ENCODE peak calls at places on chromosomes 13 and 19, in eight cellular contexts. V is B cell, H is lower lobe of right lung, C is progenitor cell of endocrine pancreas, J is T-helper 9 cell, G is IMR-90, Z is NCI-H774, T is AG04449. F is an unnamed sample.

GRCh38 chr13:20145521-20145920 is 15.3 kb downstream of the GJA3 start:
- DNase-seq in G (no peak), V (no peak), H (no peak), J (no peak), Z (no peak), T (no peak), C (no peak), F (no peak)

GRCh38 chr13:45807520-45808099 is 43.9 kb downstream of the SIAH3 start:
- DNase-seq in V (no peak), T (no peak), J (no peak), H (no peak), G (peak), Z (peak), C (no peak), F (no peak)

GRCh38 chr19:14979136-14979497 is 547 bp downstream of the SLC1A6 start:
- DNase-seq in C (no peak), T (no peak), V (no peak), J (no peak), H (no peak), G (no peak), Z (no peak), F (no peak)

GRCh38 chr13:24626449-24626848 is 53.8 kb upstream of the ATP12A start:
- DNase-seq in C (no peak), Z (no peak), H (no peak), G (no peak), T (no peak), J (no peak), V (no peak), F (no peak)

GRCh38 chr19:39599116-39599515 is 3.2 kb upstream of the LGALS13 start:
- DNase-seq in J (no peak), Z (no peak), G (peak), C (peak), V (no peak), T (no peak), H (no peak), F (no peak)

GRCh38 chr13:93859666-93860065 is 619.8 kb downstream of the DCT start:
- DNase-seq in C (no peak), Z (no peak), H (no peak), T (no peak), J (no peak), G (peak), V (no peak), F (no peak)

GRCh38 chr19:16315825-16316505 is 8.7 kb upstream of the KLF2 start:
- DNase-seq in Z (no peak), V (no peak), H (peak), J (no peak), G (peak), C (no peak), T (peak), F (no peak)

GRCh38 chr13:38636756-38637155 is 50.1 kb upstream of the FREM2 start:
- DNase-seq in H (no peak), G (no peak), J (no peak), T (no peak), Z (peak), V (no peak), C (peak), F (no peak)

GRCh38 chr13:39037410-39037879 is 444 bp downstream of the PROSER1 start:
- DNase-seq in G (no peak), J (no peak), Z (no peak), V (no peak), T (no peak), C (peak), H (no peak), F (no peak)

GRCh38 chr19:14979498-14980255 is at the start of gene SLC1A6:
- DNase-seq in T (no peak), J (no peak), C (no peak), Z (no peak), G (no peak), H (no peak), V (no peak), F (no peak)

GRCh38 chr13:91133941-91134772 is 213.3 kb upstream of the MIR17HG start:
- DNase-seq in V (peak), G (peak), Z (peak), J (peak), T (no peak), C (peak), H (no peak), F (no peak)

GRCh38 chr13:36673838-36674326 is at the start of gene SERTM1:
- DNase-seq in J (no peak), T (no peak), Z (peak), C (peak), H (peak), G (no peak), V (no peak), F (no peak)

GRCh38 chr19:49894879-49895565 is 1.7 kb downstream of the IL4I1 start:
- DNase-seq in Z (no peak), J (peak), C (no peak), G (no peak), T (no peak), H (no peak), V (no peak), F (no peak)

GRCh38 chr19:7292950-7293794 is 1.0 kb downstream of the INSR start:
- DNase-seq in H (peak), T (no peak), J (no peak), Z (no peak), V (no peak), C (no peak), G (no peak), F (no peak)

GRCh38 chr19:33055718-33056117 is 9.0 kb downstream of the RHPN2 start:
- DNase-seq in J (no peak), G (peak), Z (no peak), H (no peak), T (no peak), C (no peak), V (no peak), F (no peak)

GRCh38 chr13:30619731-30620130 is 2.0 kb downstream of the USPL1 start:
- DNase-seq in V (no peak), J (no peak), C (no peak), H (no peak), T (no peak), Z (no peak), G (no peak), F (no peak)

GRCh38 chr19:2333027-2333806 is 4.7 kb downstream of the SPPL2B start:
- DNase-seq in C (no peak), H (no peak), V (no peak), Z (peak), T (no peak), G (no peak), J (no peak), F (no peak)

GRCh38 chr13:97502192-97502591 is 68.2 kb downstream of the RAP2A start:
- DNase-seq in C (no peak), T (no peak), J (no peak), Z (no peak), G (peak), V (no peak), H (no peak), F (no peak)

GRCh38 chr19:40578442-40578908 is 1.8 kb downstream of the SHKBP1 start:
- DNase-seq in C (no peak), H (no peak), Z (no peak), T (no peak), G (peak), V (no peak), J (no peak), F (no peak)

GRCh38 chr19:2546128-2547032 is 70.5 kb downstream of the GADD45B start:
- DNase-seq in T (no peak), H (peak), J (no peak), Z (no peak), V (no peak), C (peak), G (no peak), F (no peak)

GRCh38 chr13:38530492-38530891 is 156.4 kb upstream of the FREM2 start:
- DNase-seq in H (no peak), J (no peak), V (no peak), C (no peak), G (peak), T (no peak), Z (no peak), F (no peak)

GRCh38 chr19:964761-965694 is 19.1 kb upstream of the WDR18 start:
- DNase-seq in G (peak), J (no peak), C (no peak), T (no peak), H (no peak), V (no peak), Z (no peak), F (no peak)

GRCh38 chr13:45393941-45394570 is 24.1 kb downstream of the SLC25A30 start:
- DNase-seq in J (no peak), C (peak), T (no peak), Z (no peak), H (no peak), G (peak), V (no peak), F (no peak)

GRCh38 chr13:65300220-65300619 is 1929.9 kb downstream of the PCDH9 start:
- DNase-seq in G (no peak), C (no peak), T (no peak), J (no peak), Z (no peak), H (no peak), V (no peak), F (no peak)

GRCh38 chr13:103812966-103813365 is 746.7 kb upstream of the SLC10A2 start:
- DNase-seq in H (no peak), C (no peak), V (no peak), Z (no peak), T (no peak), J (no peak), G (no peak), F (no peak)

GRCh38 chr19:18013621-18014111 is 5.7 kb downstream of the ARRDC2 start:
- DNase-seq in H (no peak), J (no peak), Z (no peak), T (no peak), C (no peak), G (no peak), V (no peak), F (no peak)

GRCh38 chr13:113548778-113549621 is 35.6 kb upstream of the TFDP1 start:
- DNase-seq in G (no peak), Z (no peak), C (no peak), H (peak), J (no peak), V (no peak), T (no peak), F (no peak)

GRCh38 chr19:6186435-6186834 is 51.0 kb downstream of the ACSBG2 start:
- DNase-seq in G (no peak), V (no peak), T (no peak), H (no peak), J (no peak), Z (no peak), C (no peak), F (no peak)

GRCh38 chr19:44869728-44870470 is 21.2 kb upstream of the TOMM40 start:
- DNase-seq in C (no peak), Z (no peak), J (no peak), T (no peak), V (no peak), G (peak), H (peak), F (no peak)

GRCh38 chr19:18156841-18157464 is 4.0 kb downstream of the PIK3R2 start:
- DNase-seq in C (no peak), H (peak), T (peak), V (no peak), G (peak), Z (peak), J (no peak), F (no peak)

GRCh38 chr13:50512602-50513527 is 330.6 kb downstream of the DLEU7 start:
- DNase-seq in G (peak), Z (no peak), T (no peak), C (no peak), H (peak), J (peak), V (peak), F (peak)

GRCh38 chr13:74966814-74967213 is 515.2 kb downstream of the TBC1D4 start:
- DNase-seq in T (no peak), C (no peak), J (no peak), G (no peak), Z (no peak), V (no peak), H (no peak), F (no peak)

GRCh38 chr19:12208221-12208620 is 45.3 kb downstream of the ZNF136 start:
- DNase-seq in T (no peak), G (no peak), Z (no peak), H (no peak), V (no peak), C (no peak), J (no peak), F (no peak)

GRCh38 chr13:54945978-54946377 is 1917.4 kb downstream of the OLFM4 start:
- DNase-seq in H (no peak), G (no peak), V (no peak), Z (peak), J (no peak), T (no peak), C (no peak), F (no peak)

F was measured in CD8-positive, alpha-beta T cell.